ENCODE peak calls at places on chromosome 17, in four cellular contexts. R, Y, X and O are unnamed samples.

GRCh38 chr17:59651346-59651745 is 31.7 kb downstream of the CLTC start:
- DNase-seq in R (no peak), Y (no peak), X (no peak), O (no peak)

GRCh38 chr17:53150101-53150698 is 672.5 kb upstream of the KIF2B start:
- DNase-seq in R (no peak), Y (no peak), X (peak; percentile 42), O (no peak)

GRCh38 chr17:16007439-16007838 is 7.8 kb downstream of the TTC19 start:
- DNase-seq in R (no peak), Y (no peak), X (no peak), O (no peak)

GRCh38 chr17:55770220-55770870 is 19.5 kb downstream of the PCTP start:
- DNase-seq in R (no peak), Y (no peak), X (no peak), O (peak; percentile 43)

GRCh38 chr17:83180264-83180995 is 101.0 kb downstream of the METRNL start:
- DNase-seq in R (no peak), Y (no peak), X (peak; percentile 37), O (no peak)

GRCh38 chr17:18258356-18259038 is at the start of gene FLII:
- DNase-seq in R (no peak), Y (peak; percentile 60), X (peak; percentile 90), O (no peak)

GRCh38 chr17:75430159-75430748 is 24.8 kb upstream of the GRB2 start:
- DNase-seq in R (no peak), Y (no peak), X (peak; percentile 88), O (no peak)

GRCh38 chr17:12519956-12520594 is 145.6 kb upstream of the MYOCD start:
- DNase-seq in R (no peak), Y (no peak), X (no peak), O (no peak)

DNA sequence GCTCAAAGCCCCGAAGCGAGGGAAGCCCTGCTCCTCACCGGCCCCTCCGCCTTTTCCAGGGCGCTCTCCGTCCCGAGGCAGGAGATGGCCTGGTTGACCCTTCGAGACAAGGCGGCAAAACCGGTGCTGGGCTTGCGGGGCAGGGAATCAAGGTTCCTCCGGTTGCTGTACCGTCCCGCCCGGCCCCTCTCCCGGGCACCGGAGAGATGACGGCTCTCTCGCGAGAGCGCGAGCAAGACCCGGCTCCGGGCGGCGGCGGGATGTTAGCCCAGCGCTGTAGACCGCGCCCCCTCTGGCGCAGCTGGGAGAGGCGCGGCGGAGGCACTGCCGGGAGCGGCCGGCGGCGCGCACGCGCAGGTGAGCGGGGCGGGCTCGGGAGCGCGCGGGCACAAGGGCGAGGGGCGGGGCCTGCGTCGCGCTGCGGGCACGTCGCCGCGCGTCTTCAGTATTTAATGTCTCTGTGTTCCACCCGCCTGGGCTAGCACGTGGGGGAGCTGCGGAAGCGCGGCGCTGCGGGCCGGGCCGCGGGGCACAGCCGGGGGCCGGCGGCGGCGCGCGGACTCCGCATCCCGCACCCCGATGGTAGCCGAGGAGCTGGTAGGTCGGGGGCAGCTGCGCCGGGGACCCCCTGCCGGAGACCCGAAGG is at the start of gene AKAP1:
- DNase-seq in R (peak; percentile 98), Y (peak; percentile 97), X (peak; percentile 99), O (peak; percentile 91)
- TF ChIP-seq CTCF in R (peak; percentile 21), Y (peak; percentile 30), X (peak; percentile 37), O (no peak)

GRCh38 chr17:8332688-8333087 is 7.0 kb upstream of the ODF4 start:
- DNase-seq in R (no peak), Y (peak; percentile 49), X (peak; percentile 83), O (no peak)
- TF ChIP-seq CTCF in R (no peak), Y (no peak), X (no peak), O (no peak)

DNA sequence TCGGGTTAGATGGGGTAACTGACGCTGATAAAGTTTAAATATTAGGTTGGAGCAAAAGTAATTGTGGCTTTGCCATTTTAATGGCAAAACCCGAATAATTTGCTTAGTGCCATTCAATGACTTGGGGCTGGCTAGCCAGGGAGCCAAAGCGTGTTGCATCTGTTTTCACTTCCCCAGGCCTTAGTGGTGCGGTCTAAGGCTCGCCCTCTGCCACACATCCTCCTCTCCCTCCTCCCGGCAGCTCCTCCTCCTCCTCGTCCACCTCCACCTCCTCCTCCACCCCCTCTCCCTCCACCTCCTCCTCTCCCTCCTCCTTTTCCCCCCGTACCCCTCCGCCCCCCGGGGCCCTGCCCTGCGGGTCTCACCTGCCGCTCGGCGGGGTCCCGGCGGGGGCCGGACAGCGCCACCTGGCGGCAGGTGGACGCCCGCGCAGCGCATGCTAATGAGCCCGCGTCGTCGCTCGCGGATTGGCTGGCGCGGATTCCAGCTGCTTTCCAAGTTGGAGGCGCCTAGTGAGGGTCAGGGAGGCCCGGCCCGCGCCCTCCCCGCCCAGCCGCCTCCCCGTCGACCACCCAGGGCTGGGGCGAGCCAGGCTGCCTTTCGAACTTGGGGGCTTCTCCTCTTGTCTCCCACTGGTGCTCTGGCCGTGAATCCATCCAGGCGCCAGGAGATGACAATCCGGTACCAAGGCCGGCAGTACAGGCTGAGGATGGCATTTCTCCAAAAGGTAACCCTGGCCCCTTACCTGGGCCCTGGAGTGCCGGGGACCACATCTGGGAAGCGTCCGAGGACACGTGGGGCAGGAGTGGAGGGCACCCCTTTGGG is 36.6 kb upstream of the RGS9 start:
- DNase-seq in R (peak; percentile 94), Y (peak; percentile 87), X (peak; percentile 97), O (peak; percentile 70)
- TF ChIP-seq CTCF in R (peak; percentile 78), Y (peak; percentile 83), X (peak; percentile 88), O (peak; percentile 84)

GRCh38 chr17:48605409-48605864 is 651 bp upstream of the HOXB6 start:
- DNase-seq in R (no peak), Y (no peak), X (no peak), O (no peak)

GRCh38 chr17:48604770-48605329 is at the start of gene HOXB6:
- DNase-seq in R (no peak), Y (no peak), X (no peak), O (no peak)

GRCh38 chr17:48605991-48606891 is 1.5 kb upstream of the HOXB6 start:
- DNase-seq in R (no peak), Y (no peak), X (peak; percentile 66), O (no peak)

GRCh38 chr17:48601528-48602430 is 3.0 kb downstream of the HOXB6 start:
- DNase-seq in R (no peak), Y (no peak), X (peak; percentile 72), O (no peak)

DNA sequence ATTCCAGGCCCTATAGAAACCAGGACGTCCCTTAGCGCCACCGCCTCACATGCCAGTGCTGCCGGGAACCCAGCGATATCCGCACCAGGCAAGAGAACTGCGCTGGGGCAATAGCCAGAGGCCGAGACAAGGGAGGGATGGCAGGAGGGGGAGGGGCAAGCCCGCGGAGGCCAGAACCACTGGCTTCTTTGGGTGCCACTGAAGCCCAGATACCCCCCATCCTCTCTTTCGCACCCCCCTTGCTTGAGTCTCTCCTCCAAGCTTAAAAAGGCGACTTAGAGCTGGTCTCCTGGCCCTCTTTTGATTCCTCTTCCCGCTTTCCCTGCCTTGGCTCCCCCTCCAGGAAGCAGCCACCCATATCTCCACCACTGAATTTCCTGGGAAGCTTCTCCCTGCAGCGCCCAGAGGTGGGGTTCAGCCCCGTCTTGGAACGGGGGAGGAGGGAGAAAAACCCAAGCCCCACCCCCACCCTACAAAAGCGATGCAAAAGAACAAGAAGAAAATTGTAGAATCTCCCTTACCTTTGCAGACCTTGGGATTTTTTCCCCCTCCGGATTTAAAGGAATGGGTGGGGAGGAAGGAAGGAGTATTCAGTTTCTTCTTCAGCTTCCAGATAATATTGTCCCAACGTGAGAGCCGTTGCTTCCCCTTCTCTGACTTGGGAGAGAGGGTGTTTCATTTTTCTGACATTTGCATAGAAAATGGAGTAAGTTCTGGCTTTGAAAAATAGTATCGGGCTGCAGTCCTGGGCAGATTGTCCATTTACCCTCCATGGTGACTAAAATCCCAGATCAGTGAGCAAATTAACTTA is 622 bp downstream of the HOXB6 start:
- DNase-seq in R (no peak), Y (no peak), X (peak; percentile 82), O (peak; percentile 69)
- TF ChIP-seq CTCF in R (no peak), Y (no peak), X (no peak), O (peak; percentile 18)

GRCh38 chr17:48121921-48122650 is 14.5 kb downstream of the SNX11 start:
- DNase-seq in R (no peak), Y (no peak), X (peak; percentile 33), O (no peak)

GRCh38 chr17:48123111-48123510 is 15.5 kb downstream of the SNX11 start:
- DNase-seq in R (no peak), Y (no peak), X (peak; percentile 74), O (no peak)

GRCh38 chr17:48125829-48126612 is 18.5 kb downstream of the SNX11 start:
- DNase-seq in R (no peak), Y (no peak), X (peak; percentile 33), O (no peak)

GRCh38 chr17:48127371-48128051 is 19.9 kb downstream of the SNX11 start:
- DNase-seq in R (no peak), Y (no peak), X (peak; percentile 41), O (peak; percentile 57)

DNA sequence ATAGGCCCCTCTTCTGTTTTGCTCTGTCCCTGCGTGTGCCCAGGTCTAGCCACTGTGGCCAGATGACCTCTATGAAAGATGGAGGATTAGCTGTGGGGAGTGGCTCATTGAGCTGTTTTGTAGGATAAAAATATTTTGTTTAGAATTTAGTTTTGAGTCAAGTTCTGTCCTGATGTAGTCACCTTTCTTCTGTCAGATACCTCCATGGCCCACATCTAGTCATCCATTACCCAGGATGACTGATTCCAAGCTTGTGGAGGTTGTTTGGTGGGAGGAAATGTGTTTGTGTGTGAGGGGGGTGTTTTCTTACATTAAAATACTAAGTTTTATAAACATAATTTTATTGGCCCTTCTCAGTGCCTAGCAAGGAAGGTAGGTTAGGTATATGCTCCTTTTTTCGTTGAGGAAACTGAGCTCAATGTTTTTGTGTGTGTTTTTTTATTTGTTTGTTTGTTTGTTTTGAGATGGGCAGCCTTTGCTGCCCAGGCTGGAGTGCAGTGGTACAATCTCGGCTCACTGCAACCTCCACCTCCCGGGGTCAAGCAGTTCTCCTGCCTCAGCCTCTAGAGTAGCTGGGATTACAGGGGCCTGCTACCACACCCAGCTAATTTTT is 16.3 kb downstream of the SNX11 start:
- DNase-seq in R (no peak), Y (no peak), X (no peak), O (no peak)
- TF ChIP-seq CTCF in R (no peak), Y (no peak), X (no peak), O (no peak)

GRCh38 chr17:40443196-40443987 is at the start of gene IGFBP4:
- DNase-seq in R (peak; percentile 92), Y (peak; percentile 84), X (peak; percentile 95), O (no peak)

GRCh38 chr17:40442392-40443195 is 656 bp upstream of the IGFBP4 start:
- DNase-seq in R (peak; percentile 79), Y (peak; percentile 69), X (no peak), O (no peak)

GRCh38 chr17:40447148-40447644 is 3.9 kb downstream of the IGFBP4 start:
- DNase-seq in R (no peak), Y (no peak), X (no peak), O (no peak)

GRCh38 chr17:40445769-40446468 is 2.7 kb downstream of the IGFBP4 start:
- DNase-seq in R (no peak), Y (no peak), X (no peak), O (no peak)

GRCh38 chr17:40443988-40444899 is 994 bp downstream of the IGFBP4 start:
- DNase-seq in R (no peak), Y (no peak), X (peak; percentile 76), O (no peak)
- TF ChIP-seq CTCF in R (no peak), Y (no peak), X (peak; percentile 10), O (no peak)